ENCODE peak calls at places on chromosome 2, in ten cellular contexts. I, K, V, W, Z, Y, Q, E, G and R are unnamed samples.

GRCh38 chr2:174681099-174681982 is 82.9 kb downstream of the CHRNA1 start:
- DNase-seq in I (peak; percentile 38), K (no peak), V (no peak), W (no peak), Z (no peak), Y (no peak), Q (no peak), E (peak; percentile 24), G (no peak), R (peak; percentile 56)

GRCh38 chr2:116074161-116074560 is 1631.7 kb downstream of the DPP10 start:
- DNase-seq in I (no peak), K (no peak), V (no peak), W (no peak), Z (no peak), Y (no peak), Q (no peak), E (no peak), G (no peak), R (no peak)

GRCh38 chr2:132439703-132440398 is 23.2 kb downstream of the GPR39 start:
- DNase-seq in I (no peak), K (no peak), V (no peak), W (peak; percentile 87), Z (peak; percentile 59), Y (no peak), Q (no peak), E (peak; percentile 12), G (no peak), R (peak; percentile 19)

GRCh38 chr2:12099374-12099773 is 352.9 kb downstream of the LPIN1 start:
- DNase-seq in I (no peak), K (no peak), V (no peak), W (peak; percentile 35), Z (no peak), Y (no peak), Q (no peak), E (no peak), G (no peak), R (no peak)

GRCh38 chr2:12211326-12212170 is 465.1 kb downstream of the LPIN1 start:
- DNase-seq in I (no peak), K (no peak), V (no peak), W (no peak), Z (no peak), Y (no peak), Q (no peak), E (no peak), G (no peak), R (no peak)

GRCh38 chr2:212539145-212539880 is 711 bp upstream of the ERBB4 start:
- DNase-seq in I (peak; percentile 62), K (no peak), V (no peak), W (peak; percentile 60), Z (no peak), Y (no peak), Q (peak; percentile 14), E (no peak), G (peak; percentile 88), R (peak; percentile 74)

GRCh38 chr2:9178905-9179571 is 27.6 kb upstream of the ASAP2 start:
- DNase-seq in I (no peak), K (no peak), V (peak; percentile 78), W (peak; percentile 92), Z (peak; percentile 89), Y (peak; percentile 83), Q (no peak), E (no peak), G (no peak), R (no peak)

GRCh38 chr2:12261993-12262680 is 454.6 kb upstream of the TRIB2 start:
- DNase-seq in I (no peak), K (no peak), V (no peak), W (peak; percentile 25), Z (no peak), Y (no peak), Q (no peak), E (no peak), G (no peak), R (no peak)

GRCh38 chr2:106599540-106599939 is 112.4 kb downstream of the CD8B2 start:
- DNase-seq in I (no peak), K (no peak), V (no peak), W (no peak), Z (no peak), Y (no peak), Q (no peak), E (no peak), G (no peak), R (no peak)

GRCh38 chr2:106602042-106602441 is 114.9 kb downstream of the CD8B2 start:
- DNase-seq in I (no peak), K (no peak), V (no peak), W (no peak), Z (no peak), Y (no peak), Q (no peak), E (no peak), G (no peak), R (no peak)

DNA sequence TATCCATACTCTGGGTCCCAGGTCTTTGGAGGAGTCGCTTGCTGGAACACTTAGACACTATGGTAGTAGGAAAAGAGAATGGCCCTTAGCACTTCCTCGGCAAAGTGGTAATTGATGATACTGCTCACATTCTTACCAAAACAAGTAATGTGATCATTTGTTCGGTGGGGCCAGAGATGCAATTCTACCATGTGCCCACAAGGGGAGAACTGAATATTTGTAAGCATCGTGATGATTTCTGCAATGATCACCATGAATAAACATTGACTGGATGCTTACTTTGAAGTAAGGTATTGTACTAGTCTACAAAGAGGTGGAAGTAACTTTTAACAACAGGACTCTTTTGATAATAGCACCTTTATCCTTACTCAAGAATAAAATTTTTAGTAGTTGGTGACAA is 109.7 kb downstream of the CD8B2 start:
- DNase-seq in I (no peak), K (no peak), V (no peak), W (peak; percentile 44), Z (no peak), Y (peak; percentile 3), Q (peak; percentile 19), E (peak; percentile 29), G (no peak), R (peak; percentile 13)
- TF ChIP-seq CTCF in I (peak; percentile 51), K (no peak), V (peak; percentile 17), W (peak; percentile 61), Z (peak; percentile 47), Y (peak; percentile 68), Q (peak; percentile 21), E (peak; percentile 20), G (peak; percentile 68), R (peak; percentile 58)

DNA sequence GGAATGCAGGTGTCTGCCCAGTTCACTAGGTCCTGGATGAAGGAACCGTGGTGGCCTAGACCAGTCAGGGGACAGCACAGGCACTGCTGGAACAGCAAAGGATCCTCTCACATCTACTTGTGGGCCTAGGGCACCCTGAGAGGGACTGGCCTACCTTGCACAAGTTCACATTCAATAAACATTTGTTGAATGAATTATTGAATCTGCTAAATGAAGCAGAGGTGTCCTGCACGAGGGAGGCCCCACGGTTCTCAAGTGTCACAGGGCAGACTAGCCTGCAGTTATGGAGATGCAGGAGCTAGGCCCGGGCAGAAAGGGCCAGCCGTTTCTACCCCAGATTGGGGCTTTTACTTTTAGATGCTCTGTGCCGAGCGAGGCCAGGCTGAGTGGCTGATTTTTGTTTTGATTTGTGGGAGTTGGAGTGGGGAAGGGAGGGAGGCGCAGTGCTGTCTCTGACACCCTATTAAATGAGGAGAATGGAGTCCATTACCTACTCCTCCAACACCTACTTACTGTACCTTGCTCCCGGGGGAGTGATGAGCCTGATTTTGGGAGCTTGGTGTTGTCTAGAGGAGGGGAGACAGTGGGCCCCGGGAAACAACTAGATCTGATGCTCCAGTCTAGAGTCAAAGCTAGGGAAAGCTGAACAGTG is 18.4 kb downstream of the SH2D6 start:
- DNase-seq in I (no peak), K (no peak), V (no peak), W (no peak), Z (no peak), Y (no peak), Q (no peak), E (no peak), G (no peak), R (no peak)
- H3K4me2 ChIP-seq in I (peak overlapping the region; percentile 66), K (no peak overlapping the region), V (peak overlapping the region; percentile 60), W (peak overlapping the region; percentile 38), Z (peak overlapping the region; percentile 79), Y (peak overlapping the region; percentile 52), Q (peak overlapping the region; percentile 58), E (peak overlapping the region; percentile 86), G (peak overlapping the region; percentile 60), R (peak overlapping the region; percentile 83)

GRCh38 chr2:204225633-204226032 is 289.1 kb downstream of the ICOS start:
- DNase-seq in I (no peak), K (no peak), V (no peak), W (no peak), Z (no peak), Y (no peak), Q (no peak), E (no peak), G (no peak), R (no peak)

GRCh38 chr2:204228169-204228940 is 291.8 kb downstream of the ICOS start:
- DNase-seq in I (peak; percentile 47), K (no peak), V (no peak), W (no peak), Z (no peak), Y (no peak), Q (no peak), E (no peak), G (no peak), R (peak; percentile 92)

GRCh38 chr2:204223544-204223943 is 287.0 kb downstream of the ICOS start:
- DNase-seq in I (no peak), K (no peak), V (no peak), W (no peak), Z (no peak), Y (no peak), Q (no peak), E (no peak), G (no peak), R (no peak)

GRCh38 chr2:204220896-204221295 is 284.3 kb downstream of the ICOS start:
- DNase-seq in I (no peak), K (no peak), V (no peak), W (no peak), Z (no peak), Y (no peak), Q (no peak), E (peak; percentile 4), G (no peak), R (no peak)

DNA sequence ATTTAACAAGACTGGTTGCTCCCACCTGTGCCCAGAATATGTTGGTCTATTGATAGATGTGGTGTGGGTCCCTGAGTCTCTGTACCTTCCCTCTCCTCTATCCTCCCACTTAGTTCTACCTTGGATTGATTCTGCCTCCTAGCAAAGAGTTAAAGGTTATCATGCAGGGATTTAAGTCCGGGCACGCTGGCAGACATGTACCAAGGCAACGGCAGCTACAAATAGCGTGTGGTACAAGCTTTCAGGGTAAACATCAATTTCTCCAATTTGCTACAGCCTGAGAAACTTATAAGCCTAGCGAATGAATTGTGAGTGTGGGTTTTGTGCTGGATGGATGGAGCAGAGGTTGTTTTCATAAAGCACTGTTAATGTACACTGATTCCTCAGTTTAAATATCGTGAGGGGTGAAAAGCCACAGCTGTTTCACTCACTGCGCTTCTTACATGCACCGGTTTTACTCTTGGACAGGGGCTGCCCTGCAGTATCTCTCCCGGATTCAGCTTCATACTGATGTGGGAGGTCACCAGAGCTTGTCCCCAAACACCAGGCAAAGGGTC is 289.8 kb downstream of the ICOS start:
- DNase-seq in I (no peak), K (no peak), V (no peak), W (no peak), Z (no peak), Y (no peak), Q (no peak), E (no peak), G (no peak), R (no peak)
- TF ChIP-seq CTCF in I (no peak), K (no peak), V (no peak), W (no peak), Z (no peak), Y (no peak), Q (no peak), E (no peak), G (no peak), R (no peak)

DNA sequence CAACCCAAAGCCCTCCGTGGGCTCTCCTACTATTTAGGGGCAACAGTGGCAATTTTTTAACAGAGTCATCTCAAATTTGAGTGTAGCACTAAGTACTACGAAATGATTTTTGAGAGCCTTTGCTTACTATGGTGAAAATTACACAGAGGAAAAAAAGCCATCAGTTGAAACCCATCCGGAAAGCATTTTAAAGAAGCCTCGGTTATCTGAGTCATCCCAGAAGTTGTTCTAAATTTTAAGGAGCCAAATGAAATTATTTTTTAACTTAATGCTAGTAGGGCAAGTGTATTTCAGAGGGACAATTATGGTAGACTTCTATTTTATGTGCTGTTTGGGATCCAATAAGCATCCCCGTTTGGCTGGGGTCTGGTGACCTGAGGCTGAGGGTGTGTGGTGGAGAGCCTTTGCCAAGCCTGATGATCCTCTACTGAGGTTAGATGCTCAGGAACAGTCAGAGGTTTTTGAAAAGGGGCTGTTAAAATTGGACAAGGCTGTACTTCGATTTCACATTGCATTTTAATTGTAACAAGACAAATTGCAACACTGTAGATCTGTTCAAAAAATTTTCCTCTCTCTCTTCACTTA is 47.0 kb downstream of the RAPGEF4 start:
- DNase-seq in I (no peak), K (no peak), V (no peak), W (peak; percentile 6), Z (no peak), Y (no peak), Q (no peak), E (no peak), G (no peak), R (no peak)
- H3K4me2 ChIP-seq in I (peak overlapping the region; percentile 67), K (peak overlapping the region; percentile 52), V (no peak overlapping the region), W (peak overlapping the region; percentile 48), Z (peak overlapping the region; percentile 68), Y (no peak overlapping the region), Q (no peak overlapping the region), E (peak overlapping the region; percentile 6), G (no peak overlapping the region), R (no peak overlapping the region)